ENCODE peak calls at places on chromosome 4, in nine cellular contexts. One of them, this sample, is unnamed.
A peak's percentile ranks its signal among the peaks of the same experiment; 100 is the strongest.

GRCh38 chr4:107655289-107655688 is 64.7 kb downstream of the PAPSS1 start:
- DNase-seq in activated CD4-positive, alpha-beta T cell treated with anti-CD3 and anti-CD28 coated beads, Interleukin-2, amount 10 ng/mL, durations not matched to agents 24 days and 14 days: no peak
- DNase-seq in NCI-H1092: no peak
- DNase-seq in COLO829: no peak
- DNase-seq in globus pallidus: no peak
- DNase-seq in dorsolateral prefrontal cortex: no peak
- DNase-seq in Ammon's horn: no peak
- DNase-seq in upper lobe of left lung: no peak
- DNase-seq in AG04450: no peak
- DNase-seq in this sample: no peak

GRCh38 chr4:8599091-8599460 is 6.5 kb downstream of the CPZ start:
- DNase-seq in globus pallidus: no peak
- DNase-seq in NCI-H1092: no peak
- DNase-seq in dorsolateral prefrontal cortex: no peak
- DNase-seq in AG04450: no peak
- DNase-seq in upper lobe of left lung: peak; percentile 58
- DNase-seq in COLO829: no peak
- DNase-seq in activated CD4-positive, alpha-beta T cell treated with anti-CD3 and anti-CD28 coated beads, Interleukin-2, amount 10 ng/mL, durations not matched to agents 24 days and 14 days: no peak
- DNase-seq in Ammon's horn: no peak
- DNase-seq in this sample: no peak

GRCh38 chr4:144572660-144573059 is 73.3 kb upstream of the HHIP start:
- DNase-seq in COLO829: no peak
- DNase-seq in Ammon's horn: no peak
- DNase-seq in NCI-H1092: no peak
- DNase-seq in upper lobe of left lung: peak; percentile 18
- DNase-seq in dorsolateral prefrontal cortex: no peak
- DNase-seq in globus pallidus: no peak
- DNase-seq in AG04450: no peak
- DNase-seq in activated CD4-positive, alpha-beta T cell treated with anti-CD3 and anti-CD28 coated beads, Interleukin-2, amount 10 ng/mL, durations not matched to agents 24 days and 14 days: no peak
- DNase-seq in this sample: no peak

GRCh38 chr4:1830234-1830633 is 25.7 kb downstream of the LETM1 start:
- DNase-seq in COLO829: no peak
- DNase-seq in dorsolateral prefrontal cortex: no peak
- DNase-seq in Ammon's horn: no peak
- DNase-seq in globus pallidus: no peak
- DNase-seq in NCI-H1092: no peak
- DNase-seq in AG04450: no peak
- DNase-seq in activated CD4-positive, alpha-beta T cell treated with anti-CD3 and anti-CD28 coated beads, Interleukin-2, amount 10 ng/mL, durations not matched to agents 24 days and 14 days: no peak
- DNase-seq in upper lobe of left lung: no peak
- DNase-seq in this sample: no peak

GRCh38 chr4:113961322-113961698 is 18.1 kb downstream of the ARSJ start:
- DNase-seq in activated CD4-positive, alpha-beta T cell treated with anti-CD3 and anti-CD28 coated beads, Interleukin-2, amount 10 ng/mL, durations not matched to agents 24 days and 14 days: no peak
- DNase-seq in globus pallidus: no peak
- DNase-seq in upper lobe of left lung: no peak
- DNase-seq in COLO829: no peak
- DNase-seq in AG04450: peak; percentile 68
- DNase-seq in Ammon's horn: no peak
- DNase-seq in dorsolateral prefrontal cortex: no peak
- DNase-seq in NCI-H1092: peak; percentile 9
- DNase-seq in this sample: peak; percentile 26

GRCh38 chr4:40909363-40909876 is 159.7 kb downstream of the NSUN7 start:
- DNase-seq in NCI-H1092: peak; percentile 11
- DNase-seq in upper lobe of left lung: no peak
- DNase-seq in Ammon's horn: no peak
- DNase-seq in activated CD4-positive, alpha-beta T cell treated with anti-CD3 and anti-CD28 coated beads, Interleukin-2, amount 10 ng/mL, durations not matched to agents 24 days and 14 days: peak; percentile 68
- DNase-seq in COLO829: peak; percentile 88
- DNase-seq in globus pallidus: no peak
- DNase-seq in AG04450: peak; percentile 20
- DNase-seq in dorsolateral prefrontal cortex: no peak
- DNase-seq in this sample: peak; percentile 57

GRCh38 chr4:184826315-184827266 is 823 bp upstream of the ACSL1 start:
- DNase-seq in NCI-H1092: peak; percentile 46
- DNase-seq in dorsolateral prefrontal cortex: no peak
- DNase-seq in Ammon's horn: peak; percentile 34
- DNase-seq in globus pallidus: no peak
- DNase-seq in COLO829: no peak
- DNase-seq in AG04450: no peak
- DNase-seq in activated CD4-positive, alpha-beta T cell treated with anti-CD3 and anti-CD28 coated beads, Interleukin-2, amount 10 ng/mL, durations not matched to agents 24 days and 14 days: peak; percentile 89
- DNase-seq in upper lobe of left lung: no peak
- DNase-seq in this sample: peak; percentile 18

GRCh38 chr4:26520728-26521442 is 30.6 kb upstream of the CCKAR start:
- DNase-seq in upper lobe of left lung: no peak
- DNase-seq in dorsolateral prefrontal cortex: no peak
- DNase-seq in globus pallidus: no peak
- DNase-seq in NCI-H1092: no peak
- DNase-seq in AG04450: no peak
- DNase-seq in COLO829: no peak
- DNase-seq in activated CD4-positive, alpha-beta T cell treated with anti-CD3 and anti-CD28 coated beads, Interleukin-2, amount 10 ng/mL, durations not matched to agents 24 days and 14 days: no peak
- DNase-seq in Ammon's horn: no peak
- DNase-seq in this sample: no peak

GRCh38 chr4:74316397-74316796 is 8.1 kb downstream of the EPGN start:
- DNase-seq in Ammon's horn: no peak
- DNase-seq in NCI-H1092: no peak
- DNase-seq in activated CD4-positive, alpha-beta T cell treated with anti-CD3 and anti-CD28 coated beads, Interleukin-2, amount 10 ng/mL, durations not matched to agents 24 days and 14 days: no peak
- DNase-seq in dorsolateral prefrontal cortex: no peak
- DNase-seq in globus pallidus: no peak
- DNase-seq in COLO829: no peak
- DNase-seq in AG04450: no peak
- DNase-seq in upper lobe of left lung: no peak
- DNase-seq in this sample: no peak

GRCh38 chr4:185774815-185775684 is 36.9 kb downstream of the SORBS2 start:
- DNase-seq in dorsolateral prefrontal cortex: no peak
- DNase-seq in upper lobe of left lung: no peak
- DNase-seq in activated CD4-positive, alpha-beta T cell treated with anti-CD3 and anti-CD28 coated beads, Interleukin-2, amount 10 ng/mL, durations not matched to agents 24 days and 14 days: no peak
- DNase-seq in COLO829: no peak
- DNase-seq in NCI-H1092: no peak
- DNase-seq in globus pallidus: no peak
- DNase-seq in AG04450: peak; percentile 23
- DNase-seq in Ammon's horn: no peak
- DNase-seq in this sample: no peak

GRCh38 chr4:8871417-8872401 is at the start of gene HMX1:
- DNase-seq in upper lobe of left lung: peak; percentile 74
- DNase-seq in NCI-H1092: no peak
- DNase-seq in globus pallidus: peak; percentile 72
- DNase-seq in AG04450: no peak
- DNase-seq in activated CD4-positive, alpha-beta T cell treated with anti-CD3 and anti-CD28 coated beads, Interleukin-2, amount 10 ng/mL, durations not matched to agents 24 days and 14 days: no peak
- DNase-seq in Ammon's horn: peak; percentile 82
- DNase-seq in COLO829: no peak
- DNase-seq in dorsolateral prefrontal cortex: peak; percentile 69
- DNase-seq in this sample: no peak

GRCh38 chr4:160326110-160326509 is 1223.2 kb downstream of the RAPGEF2 start:
- DNase-seq in globus pallidus: no peak
- DNase-seq in activated CD4-positive, alpha-beta T cell treated with anti-CD3 and anti-CD28 coated beads, Interleukin-2, amount 10 ng/mL, durations not matched to agents 24 days and 14 days: no peak
- DNase-seq in Ammon's horn: no peak
- DNase-seq in COLO829: no peak
- DNase-seq in NCI-H1092: no peak
- DNase-seq in AG04450: no peak
- DNase-seq in dorsolateral prefrontal cortex: no peak
- DNase-seq in upper lobe of left lung: no peak
- DNase-seq in this sample: no peak

GRCh38 chr4:20520901-20521300 is 179.4 kb upstream of the PACRGL start:
- DNase-seq in globus pallidus: no peak
- DNase-seq in upper lobe of left lung: no peak
- DNase-seq in AG04450: peak; percentile 32
- DNase-seq in COLO829: no peak
- DNase-seq in activated CD4-positive, alpha-beta T cell treated with anti-CD3 and anti-CD28 coated beads, Interleukin-2, amount 10 ng/mL, durations not matched to agents 24 days and 14 days: no peak
- DNase-seq in dorsolateral prefrontal cortex: no peak
- DNase-seq in NCI-H1092: no peak
- DNase-seq in Ammon's horn: no peak
- DNase-seq in this sample: no peak

GRCh38 chr4:109303141-109303499 is 662 bp upstream of the COL25A1 start:
- DNase-seq in COLO829: no peak
- DNase-seq in globus pallidus: no peak
- DNase-seq in Ammon's horn: peak; percentile 12
- DNase-seq in upper lobe of left lung: no peak
- DNase-seq in NCI-H1092: no peak
- DNase-seq in dorsolateral prefrontal cortex: no peak
- DNase-seq in activated CD4-positive, alpha-beta T cell treated with anti-CD3 and anti-CD28 coated beads, Interleukin-2, amount 10 ng/mL, durations not matched to agents 24 days and 14 days: no peak
- DNase-seq in AG04450: no peak
- DNase-seq in this sample: no peak

GRCh38 chr4:118037955-118038354 is 3.7 kb downstream of the NDST3 start:
- DNase-seq in dorsolateral prefrontal cortex: no peak
- DNase-seq in AG04450: no peak
- DNase-seq in upper lobe of left lung: no peak
- DNase-seq in NCI-H1092: no peak
- DNase-seq in Ammon's horn: no peak
- DNase-seq in activated CD4-positive, alpha-beta T cell treated with anti-CD3 and anti-CD28 coated beads, Interleukin-2, amount 10 ng/mL, durations not matched to agents 24 days and 14 days: no peak
- DNase-seq in globus pallidus: no peak
- DNase-seq in COLO829: no peak
- DNase-seq in this sample: no peak

GRCh38 chr4:112099701-112100289 is 45.5 kb upstream of the FAM241A start:
- DNase-seq in AG04450: peak; percentile 42
- DNase-seq in activated CD4-positive, alpha-beta T cell treated with anti-CD3 and anti-CD28 coated beads, Interleukin-2, amount 10 ng/mL, durations not matched to agents 24 days and 14 days: no peak
- DNase-seq in NCI-H1092: no peak
- DNase-seq in Ammon's horn: peak; percentile 72
- DNase-seq in globus pallidus: peak; percentile 68
- DNase-seq in COLO829: peak; percentile 75
- DNase-seq in upper lobe of left lung: no peak
- DNase-seq in dorsolateral prefrontal cortex: no peak
- DNase-seq in this sample: peak; percentile 78

GRCh38 chr4:166284221-166284620 is 411.2 kb downstream of the TLL1 start:
- DNase-seq in upper lobe of left lung: no peak
- DNase-seq in dorsolateral prefrontal cortex: no peak
- DNase-seq in COLO829: no peak
- DNase-seq in Ammon's horn: no peak
- DNase-seq in globus pallidus: no peak
- DNase-seq in NCI-H1092: no peak
- DNase-seq in activated CD4-positive, alpha-beta T cell treated with anti-CD3 and anti-CD28 coated beads, Interleukin-2, amount 10 ng/mL, durations not matched to agents 24 days and 14 days: no peak
- DNase-seq in AG04450: no peak
- DNase-seq in this sample: no peak

GRCh38 chr4:183722738-183723560 is 63.9 kb downstream of the TRAPPC11 start:
- DNase-seq in AG04450: no peak
- DNase-seq in NCI-H1092: peak; percentile 86
- DNase-seq in activated CD4-positive, alpha-beta T cell treated with anti-CD3 and anti-CD28 coated beads, Interleukin-2, amount 10 ng/mL, durations not matched to agents 24 days and 14 days: peak; percentile 84
- DNase-seq in COLO829: peak; percentile 70
- DNase-seq in Ammon's horn: peak; percentile 42
- DNase-seq in globus pallidus: peak; percentile 38
- DNase-seq in dorsolateral prefrontal cortex: peak; percentile 48
- DNase-seq in upper lobe of left lung: peak; percentile 95
- DNase-seq in this sample: peak; percentile 99

GRCh38 chr4:109803924-109804571 is 2.2 kb upstream of the CFI start:
- DNase-seq in Ammon's horn: peak; percentile 62
- DNase-seq in AG04450: no peak
- DNase-seq in upper lobe of left lung: no peak
- DNase-seq in NCI-H1092: peak; percentile 12
- DNase-seq in COLO829: peak; percentile 56
- DNase-seq in dorsolateral prefrontal cortex: no peak
- DNase-seq in activated CD4-positive, alpha-beta T cell treated with anti-CD3 and anti-CD28 coated beads, Interleukin-2, amount 10 ng/mL, durations not matched to agents 24 days and 14 days: peak; percentile 67
- DNase-seq in globus pallidus: peak; percentile 17
- DNase-seq in this sample: no peak

GRCh38 chr4:146945556-146946374 is at the start of gene TTC29:
- DNase-seq in upper lobe of left lung: peak; percentile 96
- DNase-seq in activated CD4-positive, alpha-beta T cell treated with anti-CD3 and anti-CD28 coated beads, Interleukin-2, amount 10 ng/mL, durations not matched to agents 24 days and 14 days: peak; percentile 95
- DNase-seq in dorsolateral prefrontal cortex: peak; percentile 90
- DNase-seq in AG04450: peak; percentile 36
- DNase-seq in globus pallidus: peak; percentile 83
- DNase-seq in Ammon's horn: peak; percentile 94
- DNase-seq in NCI-H1092: peak; percentile 84
- DNase-seq in COLO829: peak; percentile 87
- DNase-seq in this sample: peak; percentile 76

GRCh38 chr4:108988514-108989195 is 225.8 kb upstream of the ETNPPL start:
- DNase-seq in Ammon's horn: no peak
- DNase-seq in upper lobe of left lung: no peak
- DNase-seq in dorsolateral prefrontal cortex: no peak
- DNase-seq in COLO829: no peak
- DNase-seq in globus pallidus: no peak
- DNase-seq in AG04450: no peak
- DNase-seq in activated CD4-positive, alpha-beta T cell treated with anti-CD3 and anti-CD28 coated beads, Interleukin-2, amount 10 ng/mL, durations not matched to agents 24 days and 14 days: no peak
- DNase-seq in NCI-H1092: no peak
- DNase-seq in this sample: no peak

GRCh38 chr4:184420402-184420801 is 53.9 kb downstream of the IRF2 start:
- DNase-seq in AG04450: no peak
- DNase-seq in NCI-H1092: no peak
- DNase-seq in dorsolateral prefrontal cortex: no peak
- DNase-seq in COLO829: peak; percentile 21
- DNase-seq in globus pallidus: no peak
- DNase-seq in activated CD4-positive, alpha-beta T cell treated with anti-CD3 and anti-CD28 coated beads, Interleukin-2, amount 10 ng/mL, durations not matched to agents 24 days and 14 days: peak; percentile 74
- DNase-seq in Ammon's horn: no peak
- DNase-seq in upper lobe of left lung: no peak
- DNase-seq in this sample: no peak

GRCh38 chr4:124067031-124067430 is 645.5 kb downstream of the ANKRD50 start:
- DNase-seq in NCI-H1092: no peak
- DNase-seq in dorsolateral prefrontal cortex: no peak
- DNase-seq in COLO829: no peak
- DNase-seq in upper lobe of left lung: no peak
- DNase-seq in AG04450: no peak
- DNase-seq in activated CD4-positive, alpha-beta T cell treated with anti-CD3 and anti-CD28 coated beads, Interleukin-2, amount 10 ng/mL, durations not matched to agents 24 days and 14 days: no peak
- DNase-seq in globus pallidus: no peak
- DNase-seq in Ammon's horn: no peak
- DNase-seq in this sample: no peak